ENCODE peak calls at places on chromosomes 12 and 14, in six cellular contexts. D is ELR; A is fibroblast of the conjunctiva; O is activated naive CD4-positive, alpha-beta T cell treated with anti-CD3 and anti-CD28 coated beads for 36 hours; W is SHP77 treated with DMSO at 0.1 percent for 48 hours; Z is upper lobe of right lung. N is an unnamed sample.

GRCh38 chr14:32224731-32225377 is 21.8 kb upstream of the RNU6-8 start:
- DNase-seq in D (peak), A (peak), O (peak), W (peak), Z (no peak), N (no peak)

GRCh38 chr14:39005044-39005736 is 97.8 kb downstream of the SEC23A start:
- DNase-seq in D (no peak), A (no peak), O (no peak), W (no peak), Z (no peak), N (no peak)

GRCh38 chr14:53458368-53458814 is 305.3 kb upstream of the DDHD1 start:
- DNase-seq in D (peak), A (no peak), O (no peak), W (no peak), Z (no peak), N (peak)

GRCh38 chr12:63897931-63898330 is 53.4 kb downstream of the SRGAP1 start:
- DNase-seq in D (peak), A (no peak), O (peak), W (no peak), Z (no peak), N (no peak)

GRCh38 chr12:18998343-18999270 is 130.9 kb upstream of the PLEKHA5 start:
- DNase-seq in D (peak), A (peak), O (no peak), W (no peak), Z (no peak), N (peak)

GRCh38 chr14:75323571-75323970 is 44.9 kb downstream of the FOS start:
- DNase-seq in D (peak), A (no peak), O (no peak), W (no peak), Z (no peak), N (no peak)

GRCh38 chr12:66060361-66060907 is 70.1 kb downstream of the LLPH start:
- DNase-seq in D (no peak), A (no peak), O (no peak), W (no peak), Z (no peak), N (no peak)

GRCh38 chr14:96409701-96410100 is 17.8 kb downstream of the AK7 start:
- DNase-seq in D (peak), A (no peak), O (no peak), W (no peak), Z (no peak), N (no peak)

GRCh38 chr12:24697769-24698168 is 251.1 kb downstream of the BCAT1 start:
- DNase-seq in D (no peak), A (no peak), O (no peak), W (no peak), Z (no peak), N (no peak)

GRCh38 chr14:71959055-71959454 is 26.8 kb downstream of the RGS6 start:
- DNase-seq in D (no peak), A (no peak), O (no peak), W (no peak), Z (no peak), N (no peak)

GRCh38 chr14:59631237-59631636 is 54.6 kb upstream of the CCDC175 start:
- DNase-seq in D (peak), A (no peak), O (peak), W (no peak), Z (no peak), N (no peak)

GRCh38 chr12:42590324-42590934 is 883 bp upstream of the PRICKLE1 start:
- DNase-seq in D (peak), A (no peak), O (no peak), W (no peak), Z (no peak), N (no peak)

GRCh38 chr12:1848146-1848545 is 27.8 kb downstream of the LRTM2 start:
- DNase-seq in D (no peak), A (no peak), O (no peak), W (no peak), Z (no peak), N (no peak)

GRCh38 chr14:60643443-60644402 is 5.6 kb downstream of the SIX1 start:
- DNase-seq in D (no peak), A (no peak), O (no peak), W (no peak), Z (no peak), N (peak)

N was measured in AG09309.